ENCODE peak calls at places on chromosomes 3 and 15, in eight cellular contexts. P is astrocyte of the cerebellum, O is foreskin fibroblast, E is lung, B is neural progenitor cell, M is AG09309, Z is fibroblast of pulmonary artery, I is fibroblast of mammary gland. Y is an unnamed sample.

GRCh38 chr15:51375966-51376640 is 34.6 kb downstream of the GLDN start:
- DNase-seq in O (peak), E (no peak), I (peak), M (no peak), B (no peak), P (no peak), Z (peak), Y (no peak)

GRCh38 chr3:197748597-197749314 is 927 bp upstream of the FYTTD1 start:
- DNase-seq in I (peak), E (no peak), O (peak), Z (no peak), B (no peak), M (no peak), P (no peak), Y (no peak)

GRCh38 chr3:42025388-42026138 is 63.7 kb upstream of the ULK4 start:
- DNase-seq in Z (peak), B (peak), I (peak), P (peak), O (peak), M (peak), E (peak), Y (no peak)

GRCh38 chr15:67805871-67806538 is 19.3 kb upstream of the SKOR1 start:
- DNase-seq in I (no peak), P (no peak), Z (no peak), O (no peak), M (no peak), E (no peak), B (peak), Y (no peak)

GRCh38 chr3:12938258-12938711 is 96.9 kb upstream of the RPL32 start:
- DNase-seq in I (peak), M (no peak), Z (peak), B (no peak), O (peak), P (no peak), E (no peak), Y (no peak)

GRCh38 chr3:50580683-50581458 is 11.5 kb downstream of the HEMK1 start:
- DNase-seq in I (no peak), P (no peak), B (no peak), O (no peak), E (no peak), Z (no peak), M (no peak), Y (no peak)

GRCh38 chr15:26971303-26972018 is 480 bp downstream of the GABRG3 start:
- DNase-seq in P (no peak), Z (no peak), O (no peak), M (no peak), B (peak), E (no peak), I (no peak), Y (no peak)

GRCh38 chr3:147398841-147399534 is 7.4 kb downstream of the ZIC4 start:
- DNase-seq in Z (no peak), B (no peak), M (no peak), O (no peak), I (no peak), P (no peak), E (no peak), Y (no peak)

GRCh38 chr3:157066335-157067071 is 93.4 kb downstream of the CCNL1 start:
- DNase-seq in Z (peak), M (no peak), B (no peak), E (no peak), I (peak), O (no peak), P (peak), Y (no peak)

GRCh38 chr15:68683551-68683950 is 104.8 kb downstream of the CORO2B start:
- DNase-seq in I (no peak), P (no peak), B (no peak), Z (no peak), E (no peak), O (no peak), M (no peak), Y (no peak)

GRCh38 chr15:72375846-72376581 is at the start of gene HEXA:
- DNase-seq in B (peak), O (peak), I (peak), M (peak), P (peak), E (peak), Z (peak), Y (peak)

GRCh38 chr3:8255771-8256170 is 245.9 kb upstream of the LMCD1 start:
- DNase-seq in P (no peak), E (no peak), B (no peak), O (no peak), M (no peak), Z (no peak), I (no peak), Y (no peak)

GRCh38 chr3:198108756-198109155 is 148.7 kb downstream of the LMLN start:
- DNase-seq in M (no peak), Z (no peak), I (no peak), O (no peak), E (no peak), B (no peak), P (no peak), Y (no peak)

GRCh38 chr15:80202641-80203360 is 49.2 kb downstream of the CTXND1 start:
- DNase-seq in O (no peak), B (no peak), E (peak), Z (no peak), M (no peak), I (no peak), P (no peak), Y (no peak)

GRCh38 chr3:69400688-69401087 is 14.8 kb upstream of the FRMD4B start:
- DNase-seq in Z (no peak), P (no peak), I (no peak), E (no peak), M (no peak), B (no peak), O (no peak), Y (no peak)

GRCh38 chr3:713225-713624 is 379.6 kb upstream of the CNTN6 start:
- DNase-seq in O (no peak), Z (no peak), E (no peak), M (no peak), I (no peak), P (no peak), B (no peak), Y (no peak)

GRCh38 chr3:67030785-67031740 is 33.0 kb downstream of the KBTBD8 start:
- DNase-seq in Z (no peak), M (no peak), E (no peak), I (no peak), B (no peak), P (no peak), O (no peak), Y (no peak)

GRCh38 chr15:42035362-42035761 is 14.5 kb upstream of the PLA2G4E start:
- DNase-seq in P (no peak), M (no peak), O (peak), I (peak), B (no peak), E (peak), Z (peak), Y (peak)

GRCh38 chr3:57179580-57180410 is 14.6 kb upstream of the IL17RD start:
- DNase-seq in I (peak), M (no peak), O (no peak), B (peak), Z (peak), E (no peak), P (no peak), Y (no peak)

GRCh38 chr15:30065025-30065801 is 17.5 kb upstream of the GOLGA8J start:
- DNase-seq in P (peak), M (peak), B (no peak), E (peak), I (peak), O (peak), Z (peak), Y (no peak)

GRCh38 chr3:98890960-98891910 is 10.3 kb downstream of the DCBLD2 start:
- DNase-seq in B (no peak), Z (no peak), P (no peak), O (no peak), E (no peak), I (peak), M (no peak), Y (no peak)

GRCh38 chr3:12884104-12884742 is 42.9 kb upstream of the RPL32 start:
- DNase-seq in P (peak), B (no peak), M (no peak), I (no peak), Z (no peak), E (no peak), O (peak), Y (no peak)

GRCh38 chr3:39927479-39927878 is 118.1 kb downstream of the MYRIP start:
- DNase-seq in B (no peak), O (no peak), P (no peak), I (no peak), Z (no peak), M (no peak), E (no peak), Y (no peak)

GRCh38 chr15:85379403-85380131 is 836 bp upstream of the AKAP13 start:
- DNase-seq in I (no peak), O (no peak), E (peak), Z (no peak), B (peak), P (no peak), M (no peak), Y (no peak)

GRCh38 chr15:47743385-47743784 is 26.1 kb downstream of the SEMA6D start:
- DNase-seq in B (no peak), M (no peak), P (no peak), E (no peak), Z (no peak), O (no peak), I (no peak), Y (no peak)

GRCh38 chr3:125386811-125387210 is 11.7 kb upstream of the ZNF148 start:
- DNase-seq in M (peak), O (peak), E (no peak), I (peak), B (peak), Z (peak), P (no peak), Y (no peak)

GRCh38 chr15:78943692-78944091 is 1.2 kb downstream of the CTSH start:
- DNase-seq in O (no peak), Z (no peak), E (no peak), P (no peak), B (peak), M (no peak), I (no peak), Y (no peak)

GRCh38 chr15:78937132-78937739 is 7.6 kb downstream of the CTSH start:
- DNase-seq in M (no peak), Z (peak), O (no peak), B (no peak), P (no peak), I (peak), E (no peak), Y (no peak)

GRCh38 chr15:78934063-78935023 is 10.5 kb downstream of the CTSH start:
- DNase-seq in E (no peak), O (no peak), B (no peak), I (no peak), Z (peak), M (no peak), P (peak), Y (no peak)

GRCh38 chr15:78942741-78943140 is 2.1 kb downstream of the CTSH start:
- DNase-seq in M (no peak), B (no peak), E (no peak), I (no peak), O (no peak), Z (no peak), P (no peak), Y (no peak)

DNA sequence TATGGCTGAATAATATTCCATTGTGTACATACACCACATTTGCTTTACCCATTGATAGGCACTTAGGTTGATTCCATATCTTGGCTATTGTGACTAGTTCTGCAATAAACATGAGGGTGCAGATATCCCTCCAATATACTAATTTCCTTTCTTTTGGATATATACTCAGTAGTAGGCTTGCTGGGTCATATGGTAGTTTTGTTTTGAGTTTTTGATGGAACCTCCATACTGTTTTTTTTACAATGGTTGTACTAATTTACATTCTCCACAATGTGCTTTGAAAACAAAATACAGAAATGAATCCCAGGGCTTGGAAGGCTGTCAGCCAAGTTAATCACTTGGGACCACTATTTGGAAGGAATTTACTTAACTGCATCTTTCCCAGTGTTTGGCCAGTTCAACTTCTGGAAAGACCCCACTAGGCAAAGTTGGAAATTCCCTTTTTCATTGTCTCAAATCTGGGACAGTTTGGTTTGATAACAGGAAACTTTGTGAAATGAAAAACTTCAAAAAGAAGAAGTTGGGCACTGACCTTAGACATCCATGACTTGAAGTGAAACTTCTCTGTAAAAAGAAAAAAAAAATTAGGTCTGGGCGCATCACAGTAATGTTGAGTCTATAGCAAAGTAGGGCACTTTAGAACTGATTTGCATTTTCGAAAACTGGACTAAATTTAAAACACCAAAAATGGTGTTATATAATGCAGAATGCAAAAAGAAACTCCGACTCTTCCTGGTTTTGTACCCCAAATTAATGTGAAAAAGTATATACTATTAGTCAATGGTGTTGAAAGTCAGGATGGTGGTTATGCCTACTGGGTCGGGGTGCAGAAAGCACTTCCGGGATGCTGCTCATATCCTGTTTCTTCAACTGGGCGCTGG is 6.0 kb downstream of the CTSH start:
- DNase-seq in M (no peak), P (no peak), E (no peak), B (no peak), Z (no peak), O (no peak), I (no peak), Y (peak)
- H3K4me3 ChIP-seq in M (no peak), P (no peak), E (no peak), B (no peak), Z (no peak), O (no peak), I (no peak), Y (peak)

GRCh38 chr15:45572627-45573026 is 14.6 kb upstream of the BLOC1S6 start:
- DNase-seq in O (no peak), Z (no peak), P (no peak), B (no peak), I (no peak), M (no peak), E (no peak), Y (no peak)

GRCh38 chr15:45573961-45574629 is 13.1 kb upstream of the BLOC1S6 start:
- DNase-seq in B (peak), I (peak), E (no peak), O (no peak), P (no peak), Z (peak), M (no peak), Y (no peak)
- TF ChIP-seq CTCF in B (peak), I (peak), E (no peak), O (peak), P (peak), Z (peak), M (peak), Y (peak)

GRCh38 chr3:31180274-31180673 is 285.8 kb upstream of the GADL1 start:
- DNase-seq in O (no peak), B (no peak), I (no peak), P (no peak), Z (no peak), M (no peak), E (no peak), Y (no peak)

GRCh38 chr3:31179768-31180167 is 285.3 kb upstream of the GADL1 start:
- DNase-seq in I (no peak), E (no peak), B (no peak), O (no peak), P (no peak), M (no peak), Z (no peak), Y (no peak)

GRCh38 chr3:31182639-31183038 is 288.2 kb upstream of the GADL1 start:
- DNase-seq in O (no peak), B (no peak), P (no peak), M (no peak), Z (no peak), E (no peak), I (no peak), Y (no peak)

GRCh38 chr3:31184257-31185003 is 290.0 kb upstream of the GADL1 start:
- DNase-seq in B (no peak), O (no peak), M (no peak), Z (no peak), E (no peak), I (no peak), P (peak), Y (no peak)

DNA sequence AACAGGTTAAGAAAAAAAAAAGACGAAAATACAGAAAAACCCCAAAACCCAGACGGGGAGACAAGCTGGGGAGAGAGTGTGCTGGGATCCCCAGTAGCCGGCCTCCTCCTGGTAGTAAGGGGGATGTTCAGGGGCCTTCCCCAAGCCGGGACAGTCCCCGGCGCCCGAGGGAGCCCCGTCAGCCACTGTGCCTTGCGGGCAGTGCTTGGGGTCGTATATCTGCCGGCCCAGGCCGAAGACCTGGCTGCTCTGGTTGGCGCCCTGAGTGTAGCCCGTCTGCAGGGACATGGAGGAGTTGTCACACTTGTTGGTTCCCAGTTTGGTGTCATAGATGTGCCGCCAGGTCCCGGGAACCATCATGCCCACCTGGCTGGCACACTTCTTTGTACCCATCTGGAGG is 287.2 kb upstream of the GADL1 start:
- DNase-seq in Z (no peak), M (no peak), I (no peak), P (no peak), O (no peak), E (no peak), B (no peak), Y (no peak)
- H3K4me3 ChIP-seq in Z (no peak), M (no peak), I (no peak), P (no peak), O (no peak), E (no peak), B (no peak), Y (no peak)

GRCh38 chr3:9862391-9863235 is 17.4 kb downstream of the CIDEC start:
- DNase-seq in P (no peak), E (peak), O (peak), I (peak), M (no peak), B (peak), Z (peak), Y (no peak)
- TF ChIP-seq CTCF in P (peak), E (no peak), O (peak), I (peak), M (peak), B (peak), Z (peak), Y (peak)

DNA sequence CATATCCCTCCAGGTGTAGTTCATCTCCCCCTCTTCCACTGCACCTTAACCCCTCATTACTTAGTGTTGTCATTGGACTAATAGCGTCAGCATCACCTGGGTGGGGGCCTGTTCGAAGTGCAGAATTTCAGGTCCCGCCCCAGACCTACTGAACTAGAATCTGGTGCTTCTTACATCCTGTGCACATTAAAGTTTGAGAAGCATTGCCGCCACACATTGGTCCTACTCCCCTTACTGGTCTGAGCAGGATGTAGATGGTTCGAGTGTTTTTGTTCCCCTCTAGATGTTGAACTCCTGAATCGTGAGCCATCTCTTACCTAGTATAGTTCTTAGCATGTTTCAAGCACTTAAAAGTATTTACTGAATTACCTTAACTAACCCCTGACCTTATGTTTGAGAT is 13.2 kb downstream of the KLHL18 start:
- DNase-seq in P (no peak), Z (no peak), M (no peak), B (no peak), O (no peak), I (no peak), E (no peak), Y (no peak)
- H3K4me3 ChIP-seq in P (no peak), Z (no peak), M (no peak), B (no peak), O (no peak), I (no peak), E (no peak), Y (no peak)

GRCh38 chr3:51982838-51983577 is at the start of gene ACY1:
- DNase-seq in Z (peak), M (peak), O (peak), I (peak), P (peak), E (peak), B (peak), Y (peak)
- TF ChIP-seq CTCF in Z (no peak), M (no peak), O (no peak), I (no peak), P (no peak), E (no peak), B (no peak), Y (no peak)

Y was measured in GM12864.